ENCODE peak calls at places on chromosomes 16 and 17, in six cellular contexts. X, N, Z, C, J and P are unnamed samples.

GRCh38 chr17:44987883-44988195 is 19.7 kb upstream of the C1QL1 start:
- DNase-seq in X (no peak), N (no peak), Z (no peak), C (no peak), J (no peak), P (no peak)

GRCh38 chr17:81710514-81711308 is 1.4 kb upstream of the SLC25A10 start:
- DNase-seq in X (no peak), N (no peak), Z (no peak), C (no peak), J (no peak), P (peak; percentile 68)

GRCh38 chr17:42068979-42069378 is 18.6 kb upstream of the C17orf113 start:
- DNase-seq in X (no peak), N (no peak), Z (no peak), C (no peak), J (no peak), P (no peak)

GRCh38 chr17:83186226-83186625 is 106.8 kb downstream of the METRNL start:
- DNase-seq in X (no peak), N (peak; percentile 12), Z (no peak), C (no peak), J (no peak), P (peak; percentile 36)

GRCh38 chr16:15963307-15963910 is 14.0 kb downstream of the ABCC1 start:
- DNase-seq in X (no peak), N (no peak), Z (no peak), C (no peak), J (no peak), P (no peak)

GRCh38 chr17:42246515-42246914 is 29.7 kb downstream of the STAT5B start:
- DNase-seq in X (no peak), N (no peak), Z (no peak), C (no peak), J (no peak), P (no peak)

GRCh38 chr17:36850794-36851193 is 86.5 kb upstream of the LHX1 start:
- DNase-seq in X (no peak), N (no peak), Z (no peak), C (peak; percentile 69), J (peak; percentile 36), P (no peak)

GRCh38 chr17:17769869-17770361 is 66.9 kb downstream of the SREBF1 start:
- DNase-seq in X (no peak), N (no peak), Z (no peak), C (no peak), J (no peak), P (no peak)

GRCh38 chr16:4494746-4495490 is 18.7 kb downstream of the HMOX2 start:
- DNase-seq in X (no peak), N (no peak), Z (no peak), C (peak; percentile 77), J (no peak), P (no peak)

GRCh38 chr17:66514227-66514806 is 211.9 kb downstream of the PRKCA start:
- DNase-seq in X (no peak), N (no peak), Z (no peak), C (no peak), J (no peak), P (no peak)

GRCh38 chr17:45342871-45343526 is 26.2 kb upstream of the MAP3K14 start:
- DNase-seq in X (no peak), N (no peak), Z (no peak), C (no peak), J (no peak), P (no peak)

GRCh38 chr16:88500255-88500661 is 47.2 kb downstream of the ZFPM1 start:
- DNase-seq in X (no peak), N (no peak), Z (no peak), C (no peak), J (no peak), P (no peak)

GRCh38 chr17:58521680-58522079 is 7.2 kb upstream of the MTMR4 start:
- DNase-seq in X (no peak), N (no peak), Z (no peak), C (no peak), J (no peak), P (no peak)

GRCh38 chr17:67136191-67137025 is 92.1 kb downstream of the CACNG1 start:
- DNase-seq in X (no peak), N (no peak), Z (no peak), C (no peak), J (no peak), P (no peak)

GRCh38 chr16:72199938-72200337 is 28.0 kb upstream of the PMFBP1 start:
- DNase-seq in X (no peak), N (no peak), Z (no peak), C (no peak), J (no peak), P (no peak)

GRCh38 chr17:76363107-76363801 is 9.5 kb upstream of the PRPSAP1 start:
- DNase-seq in X (no peak), N (no peak), Z (no peak), C (no peak), J (no peak), P (no peak)